ENCODE peak calls at places on chromosome 21, in seven cellular contexts. One of them, this sample, is unnamed.

GRCh38 chr21:15682977-15683376 is 46.8 kb upstream of the USP25 start:
- DNase-seq in activated B cell treated with CpG ODN at 0.5 μM for 24 hours: no peak
- DNase-seq in stimulated activated CD4-positive, alpha-beta T cell treated with anti-CD3 and anti-CD28 coated beads, Interleukin-12 subunit alpha, Interleukin-12 subunit beta, amount 100 ng/mL, for 48 hours: no peak
- DNase-seq in skeletal muscle cell: no peak
- DNase-seq in ureter: no peak
- DNase-seq in activated CD8-positive, alpha-beta T cell treated with anti-CD3 and anti-CD28 coated beads, Interleukin-2, amount 10 ng/mL, durations not matched to agents 7 days and 5 days: no peak
- DNase-seq in C1 segment of cervical spinal cord: no peak
- DNase-seq in this sample: no peak

GRCh38 chr21:45591619-45592207 is 49.5 kb upstream of the SLC19A1 start:
- DNase-seq in C1 segment of cervical spinal cord: no peak
- DNase-seq in stimulated activated CD4-positive, alpha-beta T cell treated with anti-CD3 and anti-CD28 coated beads, Interleukin-12 subunit alpha, Interleukin-12 subunit beta, amount 100 ng/mL, for 48 hours: no peak
- DNase-seq in activated B cell treated with CpG ODN at 0.5 μM for 24 hours: peak
- DNase-seq in ureter: no peak
- DNase-seq in skeletal muscle cell: no peak
- DNase-seq in activated CD8-positive, alpha-beta T cell treated with anti-CD3 and anti-CD28 coated beads, Interleukin-2, amount 10 ng/mL, durations not matched to agents 7 days and 5 days: no peak
- DNase-seq in this sample: no peak

GRCh38 chr21:26798856-26799751 is 46.1 kb downstream of the ADAMTS1 start:
- DNase-seq in stimulated activated CD4-positive, alpha-beta T cell treated with anti-CD3 and anti-CD28 coated beads, Interleukin-12 subunit alpha, Interleukin-12 subunit beta, amount 100 ng/mL, for 48 hours: no peak
- DNase-seq in skeletal muscle cell: no peak
- DNase-seq in C1 segment of cervical spinal cord: no peak
- DNase-seq in activated B cell treated with CpG ODN at 0.5 μM for 24 hours: no peak
- DNase-seq in ureter: no peak
- DNase-seq in activated CD8-positive, alpha-beta T cell treated with anti-CD3 and anti-CD28 coated beads, Interleukin-2, amount 10 ng/mL, durations not matched to agents 7 days and 5 days: no peak
- DNase-seq in this sample: no peak

GRCh38 chr21:44524412-44525371 is 15.3 kb downstream of the KRTAP10-1 start:
- DNase-seq in stimulated activated CD4-positive, alpha-beta T cell treated with anti-CD3 and anti-CD28 coated beads, Interleukin-12 subunit alpha, Interleukin-12 subunit beta, amount 100 ng/mL, for 48 hours: no peak
- DNase-seq in C1 segment of cervical spinal cord: no peak
- DNase-seq in activated B cell treated with CpG ODN at 0.5 μM for 24 hours: no peak
- DNase-seq in skeletal muscle cell: no peak
- DNase-seq in ureter: no peak
- DNase-seq in activated CD8-positive, alpha-beta T cell treated with anti-CD3 and anti-CD28 coated beads, Interleukin-2, amount 10 ng/mL, durations not matched to agents 7 days and 5 days: no peak
- DNase-seq in this sample: no peak

GRCh38 chr21:19999369-20000272 is 998.6 kb upstream of the NCAM2 start:
- DNase-seq in activated CD8-positive, alpha-beta T cell treated with anti-CD3 and anti-CD28 coated beads, Interleukin-2, amount 10 ng/mL, durations not matched to agents 7 days and 5 days: no peak
- DNase-seq in activated B cell treated with CpG ODN at 0.5 μM for 24 hours: no peak
- DNase-seq in C1 segment of cervical spinal cord: no peak
- DNase-seq in stimulated activated CD4-positive, alpha-beta T cell treated with anti-CD3 and anti-CD28 coated beads, Interleukin-12 subunit alpha, Interleukin-12 subunit beta, amount 100 ng/mL, for 48 hours: no peak
- DNase-seq in ureter: no peak
- DNase-seq in skeletal muscle cell: no peak
- DNase-seq in this sample: no peak

GRCh38 chr21:44444286-44444931 is 10.9 kb upstream of the LRRC3 start:
- DNase-seq in C1 segment of cervical spinal cord: no peak
- DNase-seq in stimulated activated CD4-positive, alpha-beta T cell treated with anti-CD3 and anti-CD28 coated beads, Interleukin-12 subunit alpha, Interleukin-12 subunit beta, amount 100 ng/mL, for 48 hours: no peak
- DNase-seq in ureter: no peak
- DNase-seq in skeletal muscle cell: no peak
- DNase-seq in activated CD8-positive, alpha-beta T cell treated with anti-CD3 and anti-CD28 coated beads, Interleukin-2, amount 10 ng/mL, durations not matched to agents 7 days and 5 days: no peak
- DNase-seq in activated B cell treated with CpG ODN at 0.5 μM for 24 hours: no peak
- DNase-seq in this sample: no peak

GRCh38 chr21:35663856-35664606 is 396.3 kb downstream of the SETD4 start:
- DNase-seq in activated B cell treated with CpG ODN at 0.5 μM for 24 hours: no peak
- DNase-seq in skeletal muscle cell: no peak
- DNase-seq in activated CD8-positive, alpha-beta T cell treated with anti-CD3 and anti-CD28 coated beads, Interleukin-2, amount 10 ng/mL, durations not matched to agents 7 days and 5 days: no peak
- DNase-seq in stimulated activated CD4-positive, alpha-beta T cell treated with anti-CD3 and anti-CD28 coated beads, Interleukin-12 subunit alpha, Interleukin-12 subunit beta, amount 100 ng/mL, for 48 hours: no peak
- DNase-seq in ureter: no peak
- DNase-seq in C1 segment of cervical spinal cord: no peak
- DNase-seq in this sample: no peak

GRCh38 chr21:31538821-31539220 is 120.7 kb upstream of the SOD1 start:
- DNase-seq in stimulated activated CD4-positive, alpha-beta T cell treated with anti-CD3 and anti-CD28 coated beads, Interleukin-12 subunit alpha, Interleukin-12 subunit beta, amount 100 ng/mL, for 48 hours: no peak
- DNase-seq in ureter: no peak
- DNase-seq in skeletal muscle cell: no peak
- DNase-seq in C1 segment of cervical spinal cord: no peak
- DNase-seq in activated CD8-positive, alpha-beta T cell treated with anti-CD3 and anti-CD28 coated beads, Interleukin-2, amount 10 ng/mL, durations not matched to agents 7 days and 5 days: no peak
- DNase-seq in activated B cell treated with CpG ODN at 0.5 μM for 24 hours: no peak
- DNase-seq in this sample: no peak

GRCh38 chr21:42199488-42200463 is 19.2 kb upstream of the ABCG1 start:
- DNase-seq in ureter: peak
- DNase-seq in activated B cell treated with CpG ODN at 0.5 μM for 24 hours: no peak
- DNase-seq in C1 segment of cervical spinal cord: no peak
- DNase-seq in activated CD8-positive, alpha-beta T cell treated with anti-CD3 and anti-CD28 coated beads, Interleukin-2, amount 10 ng/mL, durations not matched to agents 7 days and 5 days: peak
- DNase-seq in skeletal muscle cell: peak
- DNase-seq in stimulated activated CD4-positive, alpha-beta T cell treated with anti-CD3 and anti-CD28 coated beads, Interleukin-12 subunit alpha, Interleukin-12 subunit beta, amount 100 ng/mL, for 48 hours: no peak
- DNase-seq in this sample: no peak

GRCh38 chr21:22120616-22121266 is 1122.5 kb downstream of the NCAM2 start:
- DNase-seq in activated B cell treated with CpG ODN at 0.5 μM for 24 hours: no peak
- DNase-seq in activated CD8-positive, alpha-beta T cell treated with anti-CD3 and anti-CD28 coated beads, Interleukin-2, amount 10 ng/mL, durations not matched to agents 7 days and 5 days: no peak
- DNase-seq in skeletal muscle cell: no peak
- DNase-seq in C1 segment of cervical spinal cord: no peak
- DNase-seq in ureter: no peak
- DNase-seq in stimulated activated CD4-positive, alpha-beta T cell treated with anti-CD3 and anti-CD28 coated beads, Interleukin-12 subunit alpha, Interleukin-12 subunit beta, amount 100 ng/mL, for 48 hours: no peak
- DNase-seq in this sample: no peak